ENCODE peak calls at places on chromosome 21, in four cellular contexts. R is psoas muscle, H is cardiac muscle cell, B is gastrocnemius medialis. D is an unnamed sample.
A peak's percentile ranks its signal among the peaks of the same experiment; 100 is the strongest.

GRCh38 chr21:35024071-35024420 is 25.1 kb downstream of the RUNX1 start:
- DNase-seq in R (no peak), H (no peak), B (no peak), D (no peak)

GRCh38 chr21:34074283-34075098 is 1.1 kb downstream of the MRPS6 start:
- DNase-seq in R (no peak), H (peak; percentile 9), B (no peak), D (no peak)

GRCh38 chr21:27390384-27390783 is 423.5 kb upstream of the ADAMTS5 start:
- DNase-seq in R (no peak), H (no peak), B (no peak), D (no peak)

GRCh38 chr21:14591882-14592281 is 45.8 kb upstream of the SAMSN1 start:
- DNase-seq in R (peak; percentile 45), H (peak; percentile 86), B (peak; percentile 27), D (no peak)

GRCh38 chr21:35332841-35333426 is 283.8 kb upstream of the RUNX1 start:
- DNase-seq in R (no peak), H (no peak), B (no peak), D (no peak)

GRCh38 chr21:26941436-26941835 is 25.5 kb downstream of the ADAMTS5 start:
- DNase-seq in R (no peak), H (no peak), B (no peak), D (no peak)

GRCh38 chr21:26391166-26391565 is 181.9 kb downstream of the CYYR1 start:
- DNase-seq in R (no peak), H (no peak), B (no peak), D (no peak)

GRCh38 chr21:34844033-34844923 is 175.5 kb downstream of the CLIC6 start:
- DNase-seq in R (peak; percentile 85), H (peak; percentile 45), B (peak; percentile 93), D (no peak)

GRCh38 chr21:28962465-28962864 is 30.2 kb downstream of the LTN1 start:
- DNase-seq in R (no peak), H (no peak), B (no peak), D (no peak)

GRCh38 chr21:27001526-27001925 is 34.6 kb upstream of the ADAMTS5 start:
- DNase-seq in R (no peak), H (no peak), B (no peak), D (no peak)

GRCh38 chr21:14520535-14520934 is 25.6 kb downstream of the SAMSN1 start:
- DNase-seq in R (no peak), H (peak; percentile 5), B (peak; percentile 13), D (no peak)

DNA sequence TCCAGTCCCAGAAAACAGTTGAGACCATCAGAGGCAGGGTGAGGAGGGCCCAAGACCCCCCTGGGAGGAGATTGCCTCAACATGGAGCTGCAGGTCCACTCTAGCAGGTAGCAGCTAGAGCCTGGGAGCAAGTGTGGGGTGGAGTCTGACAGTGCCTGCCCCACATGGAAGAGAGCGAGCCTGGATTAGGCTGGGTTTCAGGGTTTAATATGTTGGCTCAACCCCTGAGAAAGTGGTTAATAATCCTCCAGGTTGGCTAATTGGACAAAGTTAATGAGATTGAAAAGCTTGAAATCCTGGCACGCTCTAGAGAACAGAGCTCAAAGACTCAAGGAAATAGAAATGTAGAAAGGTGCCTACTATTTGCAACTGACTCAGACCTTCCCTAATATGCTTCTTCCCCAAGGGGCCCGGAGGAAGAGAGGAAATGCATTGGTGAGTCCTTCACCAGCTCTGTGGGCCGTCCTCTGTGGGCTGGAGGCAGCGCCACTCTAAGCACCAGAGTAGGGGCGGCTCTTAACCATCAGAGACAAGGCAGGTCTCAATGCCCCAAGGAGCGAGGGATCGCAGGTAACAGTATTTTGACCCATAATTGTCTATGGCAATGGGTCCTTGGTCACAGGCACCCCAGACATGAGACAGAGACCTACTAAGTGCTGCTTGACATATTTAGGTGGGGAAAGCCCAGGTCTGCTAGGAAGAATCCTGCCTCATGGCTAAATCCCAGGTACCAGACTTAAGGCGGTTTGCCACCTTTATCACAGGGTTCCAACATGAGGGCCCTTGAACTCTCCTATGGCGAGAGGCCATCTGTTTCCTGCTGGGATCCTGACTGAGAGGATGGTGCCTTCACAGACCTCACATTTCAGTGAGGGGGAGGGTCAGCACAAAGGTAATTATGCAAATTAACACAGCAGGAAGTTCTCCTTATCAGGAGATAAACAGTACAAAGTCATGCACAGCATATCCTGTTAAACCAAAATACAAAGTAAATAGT is 33.8 kb downstream of the RSPH1 start:
- DNase-seq in R (no peak), H (no peak), B (no peak), D (no peak)
- H3K4me1 ChIP-seq in R (peaks cover 3% of the 10 kb centered on the region), H (no peaks in the 10 kb centered on the region), B (peaks cover 5% of the 10 kb centered on the region), D (no peaks in the 10 kb centered on the region)

DNA sequence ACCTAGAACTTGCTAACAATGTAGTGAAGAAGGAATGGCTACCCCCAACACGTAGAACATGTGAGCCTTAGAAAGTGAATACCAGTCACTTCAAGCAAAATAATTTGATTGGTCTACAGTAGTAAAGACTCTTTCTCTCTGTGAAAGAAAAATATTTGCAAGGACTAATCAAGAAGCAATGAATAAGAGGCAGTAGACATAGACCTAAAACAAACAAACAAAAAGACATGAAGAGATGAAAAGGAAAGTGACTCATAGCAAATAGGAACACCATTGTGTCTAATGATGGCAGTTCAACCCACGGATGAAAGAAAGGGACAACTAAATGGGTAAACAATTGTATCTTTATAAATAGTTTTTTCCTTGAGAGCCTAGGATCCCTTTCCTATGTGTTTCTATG is 811.6 kb downstream of the USP25 start:
- DNase-seq in R (no peak), H (no peak), B (no peak), D (no peak)
- H3K9me3 ChIP-seq in R (no peaks in the 10 kb centered on the region), H (no peaks in the 10 kb centered on the region), B (no peaks in the 10 kb centered on the region), D (no peaks in the 10 kb centered on the region)

GRCh38 chr21:38992737-38993136 is 187.0 kb downstream of the ETS2 start:
- DNase-seq in R (no peak), H (peak; percentile 71), B (no peak), D (no peak)
- H3K4me1 ChIP-seq in R (peaks cover 50% of the 10 kb centered on the region), H (peaks cover 55% of the 10 kb centered on the region), B (peaks cover 50% of the 10 kb centered on the region), D (peaks cover 79% of the 10 kb centered on the region)

DNA sequence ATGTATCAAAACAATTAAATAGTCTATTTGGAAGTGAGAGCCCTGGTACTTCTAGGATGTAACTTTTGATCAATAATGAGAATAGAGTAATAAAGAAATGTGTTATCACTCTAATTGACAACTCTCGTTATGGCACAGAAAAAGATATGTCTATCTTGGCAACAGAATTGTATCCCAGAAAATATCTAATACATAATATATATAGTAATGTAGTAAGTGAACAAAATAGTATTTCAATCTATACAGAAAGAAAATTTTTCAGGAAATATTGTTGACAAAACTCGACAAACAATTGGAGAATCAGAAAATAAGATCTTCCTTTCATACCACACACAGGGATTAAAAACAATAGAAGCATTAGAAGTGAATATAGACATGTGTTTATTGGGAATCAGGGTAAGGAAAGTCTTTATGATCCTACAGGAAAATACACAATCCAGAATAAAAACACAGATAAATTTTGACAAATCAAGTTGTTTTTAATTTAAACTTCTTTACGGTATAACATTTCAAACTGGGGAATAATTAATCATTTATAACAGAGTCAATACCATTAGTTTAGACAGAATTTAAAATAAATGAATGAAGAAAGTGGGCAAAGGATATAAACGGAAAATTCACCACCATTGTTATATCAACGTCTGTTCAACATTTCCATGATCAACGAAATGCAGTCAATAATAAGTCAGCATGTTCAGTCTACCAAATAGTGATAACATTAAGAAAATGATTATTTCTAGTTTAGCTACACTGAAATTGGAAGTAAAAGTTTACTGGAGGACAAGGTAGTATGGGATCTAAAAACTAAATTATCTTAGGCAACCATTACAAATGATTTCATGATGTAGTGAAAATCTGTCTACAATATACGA is 1526.5 kb upstream of the TPTE start:
- DNase-seq in R (no peak), H (no peak), B (no peak), D (no peak)
- H3K9me3 ChIP-seq in R (no peaks in the 10 kb centered on the region), H (peaks cover 17% of the 10 kb centered on the region), B (no peaks in the 10 kb centered on the region), D (no peaks in the 10 kb centered on the region)

DNA sequence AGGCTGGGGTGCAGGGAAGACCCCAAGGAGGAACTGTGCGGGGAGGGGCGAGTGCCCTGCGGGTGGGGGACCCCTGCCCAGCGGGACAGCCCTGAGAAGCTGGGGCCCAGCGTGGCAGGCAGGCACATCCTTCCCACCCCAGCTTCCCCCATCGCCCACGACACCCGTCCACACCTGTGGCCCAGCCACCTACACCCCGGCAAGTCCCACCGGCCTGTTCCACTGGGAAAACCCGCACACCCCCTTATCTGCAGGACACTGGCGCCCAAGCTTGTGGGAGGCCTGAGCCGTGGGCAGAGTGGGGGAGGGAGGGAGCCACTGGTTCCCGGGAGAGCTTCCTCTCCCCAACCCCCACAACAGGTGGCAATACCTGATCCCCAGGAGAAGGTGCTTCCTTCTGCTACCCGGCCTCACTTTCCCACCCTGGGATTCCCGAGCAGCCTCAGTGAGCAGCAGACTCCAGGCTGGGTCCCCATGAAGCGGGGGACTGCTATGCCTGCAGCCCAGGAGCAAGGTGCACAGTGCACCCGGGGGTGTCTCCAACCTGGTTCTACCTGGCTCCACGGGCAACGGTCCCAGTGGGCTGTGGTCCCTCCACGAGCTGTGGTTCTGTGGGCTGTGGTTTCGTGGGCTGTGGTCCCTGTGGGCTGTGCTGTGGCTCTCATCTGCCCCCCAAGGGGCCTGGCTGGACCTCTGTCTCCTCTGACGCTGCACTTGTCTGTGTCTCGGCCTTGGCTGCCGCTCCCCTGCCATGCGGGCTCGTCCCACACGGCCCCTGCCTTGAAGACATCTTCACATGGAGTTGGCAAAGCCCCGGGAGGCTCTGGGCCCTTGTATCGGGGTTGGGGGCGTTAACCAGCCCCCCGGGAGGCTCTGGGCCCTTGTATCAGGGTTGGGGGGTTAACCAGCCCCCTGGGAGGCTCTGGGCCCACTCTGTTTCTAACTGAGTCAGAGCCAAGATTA is 37.8 kb upstream of the POFUT2 start:
- DNase-seq in R (peak; percentile 43), H (no peak), B (no peak), D (no peak)
- H3K4me1 ChIP-seq in R (no peaks in the 10 kb centered on the region), H (peaks cover 7% of the 10 kb centered on the region), B (peaks cover 4% of the 10 kb centered on the region), D (peaks cover 61% of the 10 kb centered on the region)

D was measured in thoracic aorta.